ENCODE peak calls at places on chromosomes 4 and X, in four cellular contexts. U, D, J and P are unnamed samples.

GRCh38 chr4:7565483-7565882 is 130.8 kb upstream of the PSAPL1 start:
- ATAC-seq in U (no peak), D (no peak), J (no peak), P (no peak)

GRCh38 chr4:21888195-21888976 is 60.2 kb downstream of the KCNIP4 start:
- ATAC-seq in U (no peak), D (no peak), J (no peak), P (no peak)

GRCh38 chr4:83639849-83640493 is 104.1 kb downstream of the GPAT3 start:
- ATAC-seq in U (peak; percentile 81), D (peak; percentile 77), J (peak; percentile 89), P (peak; percentile 81)

GRCh38 chr4:48877827-48878535 is 28.6 kb downstream of the OCIAD2 start:
- ATAC-seq in U (no peak), D (no peak), J (no peak), P (peak; percentile 81)

GRCh38 chrX:17848545-17849265 is 12.4 kb downstream of the RAI2 start:
- ATAC-seq in U (no peak), D (no peak), J (no peak), P (no peak)

GRCh38 chr4:158346576-158346975 is 136.3 kb downstream of the TMEM144 start:
- ATAC-seq in U (no peak), D (no peak), J (no peak), P (no peak)

GRCh38 chr4:48047421-48047844 is 30.9 kb downstream of the NIPAL1 start:
- ATAC-seq in U (no peak), D (peak; percentile 36), J (peak; percentile 57), P (peak; percentile 56)

GRCh38 chr4:139278956-139279722 is 886 bp downstream of the MGARP start:
- ATAC-seq in U (peak; percentile 27), D (no peak), J (peak; percentile 55), P (no peak)

GRCh38 chrX:150879855-150880807 is 18.3 kb downstream of the CD99L2 start:
- ATAC-seq in U (no peak), D (no peak), J (no peak), P (no peak)

GRCh38 chr4:26361287-26361686 is 40.5 kb downstream of the RBPJ start:
- ATAC-seq in U (no peak), D (peak; percentile 50), J (peak; percentile 53), P (no peak)

GRCh38 chr4:186299291-186299690 is 33.3 kb downstream of the F11 start:
- ATAC-seq in U (no peak), D (no peak), J (peak; percentile 29), P (no peak)

GRCh38 chr4:122758033-122758432 is 25.5 kb downstream of the BBS12 start:
- ATAC-seq in U (peak; percentile 47), D (peak; percentile 62), J (peak; percentile 70), P (no peak)